ENCODE peak calls at places on chromosomes 2 and 18, in six cellular contexts. B, O, H, E, V and P are unnamed samples.

GRCh38 chr2:71675296-71675695 is 221.9 kb downstream of the DYSF start:
- DNase-seq in H (peak; percentile 74), B (no peak), V (no peak), E (no peak), O (peak; percentile 82), P (no peak)

GRCh38 chr2:20074001-20074648 is 22.7 kb upstream of the LAPTM4A start:
- DNase-seq in V (no peak), O (no peak), E (no peak), B (no peak), H (no peak), P (no peak)

GRCh38 chr2:234189230-234189629 is 138.7 kb downstream of the SPP2 start:
- DNase-seq in E (no peak), O (no peak), V (no peak), B (no peak), H (no peak), P (no peak)

GRCh38 chr18:12403601-12404506 is 3.9 kb upstream of the PRELID3A start:
- DNase-seq in O (peak; percentile 72), V (no peak), H (no peak), B (no peak), E (no peak), P (no peak)

GRCh38 chr2:66601624-66602023 is 166.7 kb downstream of the MEIS1 start:
- DNase-seq in H (no peak), V (no peak), B (no peak), E (no peak), O (no peak), P (no peak)

GRCh38 chr2:134136702-134137101 is 117.2 kb upstream of the MGAT5 start:
- DNase-seq in H (no peak), O (no peak), E (no peak), B (no peak), V (no peak), P (no peak)

GRCh38 chr2:168427451-168427850 is 28.6 kb upstream of the CERS6 start:
- DNase-seq in B (no peak), H (no peak), E (no peak), V (no peak), O (no peak), P (no peak)

GRCh38 chr2:166539340-166540162 is 45.5 kb upstream of the SCN7A start:
- DNase-seq in B (peak; percentile 65), V (no peak), H (no peak), O (peak; percentile 55), E (peak; percentile 15), P (no peak)

GRCh38 chr2:194100201-194100600 is 1556.8 kb upstream of the SLC39A10 start:
- DNase-seq in E (no peak), O (no peak), H (no peak), V (no peak), B (no peak), P (no peak)

GRCh38 chr2:133553251-133553650 is 15.0 kb downstream of the NCKAP5 start:
- DNase-seq in B (no peak), V (no peak), H (no peak), O (no peak), E (no peak), P (no peak)

GRCh38 chr2:75292826-75293225 is 93.5 kb upstream of the TACR1 start:
- DNase-seq in E (no peak), H (no peak), O (peak; percentile 69), V (no peak), B (no peak), P (no peak)

GRCh38 chr2:160209457-160209856 is 9.4 kb upstream of the ITGB6 start:
- DNase-seq in O (no peak), H (no peak), V (no peak), E (no peak), B (no peak), P (no peak)

GRCh38 chr2:112836695-112837117 is at the start of gene IL1B:
- DNase-seq in V (no peak), E (no peak), H (no peak), B (no peak), O (peak; percentile 90), P (no peak)

GRCh38 chr18:58310517-58310916 is 266.5 kb downstream of the NEDD4L start:
- DNase-seq in V (no peak), O (peak; percentile 46), H (peak; percentile 77), E (no peak), B (peak; percentile 23), P (no peak)

GRCh38 chr18:3051718-3052410 is 38.9 kb upstream of the LPIN2 start:
- DNase-seq in B (no peak), E (no peak), H (no peak), V (no peak), O (no peak), P (no peak)

GRCh38 chr2:46966576-46966975 is 51.0 kb upstream of the MCFD2 start:
- DNase-seq in H (no peak), E (no peak), O (no peak), V (no peak), B (no peak), P (no peak)

GRCh38 chr2:240704651-240705050 is 13.0 kb downstream of the AQP12A start:
- DNase-seq in V (no peak), O (no peak), E (no peak), B (no peak), H (peak; percentile 66), P (peak; percentile 87)

GRCh38 chr2:100236166-100236565 is 86.1 kb downstream of the LONRF2 start:
- DNase-seq in H (no peak), V (no peak), E (no peak), B (no peak), O (no peak), P (no peak)

GRCh38 chr2:71742953-71743601 is 289.7 kb downstream of the DYSF start:
- DNase-seq in H (peak; percentile 84), B (no peak), E (no peak), V (no peak), O (peak; percentile 80), P (no peak)

GRCh38 chr2:137689549-137689948 is 274.7 kb upstream of the HNMT start:
- DNase-seq in V (no peak), B (no peak), H (no peak), O (peak; percentile 1), E (no peak), P (no peak)

GRCh38 chr2:15279181-15279876 is 281.8 kb downstream of the NBAS start:
- DNase-seq in H (no peak), E (no peak), O (no peak), V (no peak), B (no peak), P (no peak)

GRCh38 chr2:147782521-147782920 is 62.3 kb upstream of the ACVR2A start:
- DNase-seq in H (no peak), B (no peak), E (no peak), V (no peak), O (peak; percentile 5), P (no peak)

GRCh38 chr2:98632351-98632750 is 24.0 kb downstream of the UNC50 start:
- DNase-seq in H (no peak), O (no peak), B (no peak), E (no peak), V (no peak), P (no peak)

GRCh38 chr2:75100011-75100680 is 99.2 kb downstream of the TACR1 start:
- DNase-seq in B (no peak), V (no peak), E (no peak), H (no peak), O (peak; percentile 49), P (no peak)

DNA sequence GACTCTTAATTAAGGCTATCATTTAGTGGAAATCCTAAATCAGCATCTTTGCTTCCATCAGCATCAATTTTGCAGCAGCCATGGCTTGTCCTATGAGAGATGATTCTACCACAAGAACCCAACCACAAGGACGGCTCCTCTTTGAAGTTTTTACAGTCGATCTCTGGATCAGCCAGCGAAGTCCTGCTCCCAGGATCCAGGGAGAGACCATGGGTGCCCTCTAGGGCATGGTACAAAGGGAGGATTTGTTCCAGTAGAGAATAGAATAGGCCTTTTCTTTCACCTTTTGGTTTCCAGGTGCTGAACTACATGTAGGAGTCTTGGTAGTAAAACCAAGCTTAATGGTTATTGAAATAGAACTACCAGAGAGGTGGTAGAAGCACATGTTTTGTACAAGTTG is 52.7 kb downstream of the TMEM200C start:
- DNase-seq in H (no peak), O (no peak), E (no peak), V (no peak), B (no peak), P (no peak)
- TF ChIP-seq CTCF in H (no peak), O (no peak), E (no peak), V (no peak), B (no peak), P (no peak)

GRCh38 chr2:529425-529824 is 147.8 kb downstream of the TMEM18 start:
- DNase-seq in V (no peak), O (peak; percentile 42), E (no peak), H (no peak), B (no peak), P (no peak)

GRCh38 chr2:529852-530251 is 147.4 kb downstream of the TMEM18 start:
- DNase-seq in V (no peak), O (no peak), E (no peak), H (no peak), B (no peak), P (no peak)

GRCh38 chr2:538646-539045 is 138.6 kb downstream of the TMEM18 start:
- DNase-seq in V (no peak), E (no peak), O (no peak), B (no peak), H (no peak), P (no peak)

DNA sequence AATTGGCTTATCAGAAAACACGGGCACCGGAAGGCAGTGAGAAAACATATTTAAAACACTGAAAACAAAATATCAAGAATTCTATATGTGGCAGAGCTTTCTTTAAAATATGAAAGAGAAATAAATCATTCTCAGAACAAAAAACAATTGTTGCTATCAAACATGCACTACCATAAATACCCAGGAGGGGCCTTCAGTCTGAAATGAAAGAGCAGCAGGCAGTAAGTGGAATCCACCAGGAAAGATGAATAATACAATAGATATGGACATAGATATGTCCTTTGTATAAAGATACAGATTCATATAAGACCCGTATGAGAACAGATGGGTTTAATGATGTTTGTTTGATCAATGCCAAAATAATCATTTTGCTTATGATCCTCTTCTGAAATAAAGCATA is 142.0 kb downstream of the TMEM18 start:
- DNase-seq in B (no peak), H (no peak), E (no peak), V (no peak), O (peak; percentile 36), P (no peak)
- TF ChIP-seq CTCF in B (peak; percentile 77), H (no peak), E (no peak), V (no peak), O (no peak), P (peak; percentile 57)

DNA sequence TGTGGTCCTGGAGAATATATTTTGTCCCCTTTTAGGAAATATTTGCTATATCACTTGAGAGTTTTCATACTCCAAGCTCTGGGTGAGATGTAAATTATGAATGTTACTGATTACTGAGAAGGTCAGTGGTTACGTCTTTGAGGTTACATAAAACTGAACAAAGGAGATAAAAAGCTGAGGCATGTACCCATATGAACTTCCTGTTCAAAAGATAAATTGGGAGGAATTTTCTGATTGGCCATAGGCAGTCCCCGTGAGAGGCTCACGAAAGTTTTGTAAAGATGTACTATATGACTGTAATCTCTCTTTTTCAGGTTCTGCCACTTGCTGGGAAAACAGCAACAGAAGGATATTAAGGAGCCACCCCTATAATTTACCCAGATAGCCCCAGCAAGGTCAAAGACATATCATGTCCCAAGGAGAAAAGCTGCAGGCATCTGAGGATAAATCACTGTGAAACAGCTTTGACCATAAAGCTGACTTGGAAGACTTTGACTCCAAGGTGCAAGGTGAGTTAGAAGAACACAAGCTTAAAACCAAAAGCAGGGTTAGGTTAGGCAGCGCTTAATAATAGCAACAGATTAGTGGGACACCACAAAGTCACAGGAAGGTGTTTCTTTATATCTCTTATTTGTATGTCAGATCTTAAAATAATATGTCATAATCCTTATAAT is 90.4 kb downstream of the OSBPL6 start:
- DNase-seq in B (no peak), O (no peak), V (no peak), H (no peak), E (no peak), P (no peak)
- TF ChIP-seq CTCF in B (no peak), O (no peak), V (no peak), H (no peak), E (no peak), P (no peak)

GRCh38 chr2:11863513-11864328 is 117.3 kb downstream of the LPIN1 start:
- DNase-seq in E (no peak), B (peak; percentile 86), V (peak; percentile 86), H (peak; percentile 94), O (peak; percentile 88), P (no peak)
- TF ChIP-seq CTCF in E (peak; percentile 96), B (peak; percentile 95), V (peak; percentile 92), H (peak; percentile 91), O (peak; percentile 88), P (peak; percentile 99)